ENCODE peak calls at places on chromosomes 16 and 17, in six cellular contexts. W is CD8-positive, alpha-beta T cell; U is thoracic aorta; F is AG04450; Q is hepatocyte; T is fibroblast of lung. D is an unnamed sample.

GRCh38 chr16:720990-721764 is at the start of gene ANTKMT:
- DNase-seq in W (peak; percentile 88), U (no peak), F (no peak), Q (peak; percentile 94), T (peak; percentile 68), D (no peak)

GRCh38 chr16:50154369-50154947 is 1.4 kb downstream of the TENT4B start:
- DNase-seq in W (no peak), U (no peak), F (no peak), Q (peak; percentile 43), T (no peak), D (no peak)

GRCh38 chr17:69485901-69486643 is 71.6 kb downstream of the MAP2K6 start:
- DNase-seq in W (no peak), U (no peak), F (no peak), Q (no peak), T (peak; percentile 39), D (no peak)

GRCh38 chr16:48965391-48965790 is 316.2 kb downstream of the CBLN1 start:
- DNase-seq in W (no peak), U (no peak), F (no peak), Q (no peak), T (peak; percentile 50), D (no peak)

GRCh38 chr17:41483991-41484826 is 3.3 kb upstream of the KRT35 start:
- DNase-seq in W (no peak), U (no peak), F (no peak), Q (no peak), T (no peak), D (no peak)

GRCh38 chr16:56574625-56575024 is 9.8 kb downstream of the MT4 start:
- DNase-seq in W (no peak), U (no peak), F (no peak), Q (no peak), T (no peak), D (no peak)

GRCh38 chr16:75621170-75621477 is 2.0 kb downstream of the ADAT1 start:
- DNase-seq in W (no peak), U (no peak), F (no peak), Q (peak; percentile 58), T (peak; percentile 60), D (no peak)

GRCh38 chr17:82316651-82317393 is 586 bp downstream of the CD7 start:
- DNase-seq in W (no peak), U (no peak), F (no peak), Q (no peak), T (no peak), D (no peak)

GRCh38 chr17:225551-225950 is 44.1 kb upstream of the DOC2B start:
- DNase-seq in W (no peak), U (no peak), F (no peak), Q (no peak), T (no peak), D (peak; percentile 21)

GRCh38 chr17:18016426-18016825 is 22.5 kb downstream of the ATPAF2 start:
- DNase-seq in W (no peak), U (no peak), F (no peak), Q (no peak), T (no peak), D (no peak)

GRCh38 chr16:56518435-56518834 is 1.4 kb downstream of the BBS2 start:
- DNase-seq in W (no peak), U (peak; percentile 16), F (no peak), Q (no peak), T (no peak), D (no peak)

GRCh38 chr16:57875347-57875746 is 73.1 kb upstream of the KIFC3 start:
- DNase-seq in W (no peak), U (no peak), F (no peak), Q (no peak), T (no peak), D (no peak)
- TF ChIP-seq CTCF in W (no peak), U (no peak), F (no peak), Q (no peak), T (no peak), D (no peak)

GRCh38 chr17:79668344-79669250 is 57.7 kb upstream of the RBFOX3 start:
- DNase-seq in W (no peak), U (no peak), F (no peak), Q (no peak), T (no peak), D (no peak)
- H3K27ac ChIP-seq in W (no peak overlapping the region), U (no peak overlapping the region), F (no peak overlapping the region), Q (no peak overlapping the region), T (no peak overlapping the region), D (no peak overlapping the region)

GRCh38 chr17:4364622-4365041 is 1.8 kb downstream of the UBE2G1 start:
- DNase-seq in W (no peak), U (no peak), F (no peak), Q (no peak), T (no peak), D (no peak)
- H3K4me3 ChIP-seq in W (peak overlapping the region; percentile 64), U (peak overlapping the region; percentile 96), F (peak overlapping the region; percentile 74), Q (peak overlapping the region; percentile 92), T (peak overlapping the region; percentile 87), D (peak overlapping the region; percentile 93)

DNA sequence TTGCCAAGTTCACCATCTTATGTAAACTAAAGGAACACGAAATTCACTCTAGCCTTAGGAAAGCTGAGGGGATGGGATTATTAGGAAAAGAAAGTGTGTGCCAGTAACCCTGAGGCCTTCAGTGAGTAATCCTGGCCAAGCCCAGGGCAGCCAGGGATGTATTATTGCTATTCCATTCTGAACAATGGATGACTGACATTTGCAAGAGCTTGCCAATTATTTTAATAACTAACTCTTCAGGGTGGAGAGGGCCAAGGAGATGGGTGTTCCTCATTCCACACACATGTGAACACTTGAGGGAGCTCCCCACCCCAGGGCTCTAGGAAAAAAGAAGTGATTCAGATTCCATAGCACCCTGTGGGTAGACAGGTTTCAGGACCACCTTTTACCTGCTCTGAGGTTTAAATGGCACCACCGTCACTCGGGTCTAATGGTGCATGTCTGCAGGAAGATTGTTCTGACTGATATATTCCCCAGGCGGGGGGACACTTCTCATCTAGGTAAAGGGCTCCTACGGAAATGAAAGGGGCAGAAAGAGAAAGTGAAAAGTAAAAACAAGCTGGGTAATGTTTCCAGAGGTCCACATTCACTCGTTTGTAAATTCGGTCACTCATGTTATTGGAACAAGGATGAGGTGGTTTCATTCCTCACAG is 41.5 kb downstream of the TK2 start:
- DNase-seq in W (no peak), U (no peak), F (no peak), Q (no peak), T (peak; percentile 53), D (no peak)
- TF ChIP-seq CTCF in W (no peak), U (no peak), F (no peak), Q (no peak), T (no peak), D (no peak)

DNA sequence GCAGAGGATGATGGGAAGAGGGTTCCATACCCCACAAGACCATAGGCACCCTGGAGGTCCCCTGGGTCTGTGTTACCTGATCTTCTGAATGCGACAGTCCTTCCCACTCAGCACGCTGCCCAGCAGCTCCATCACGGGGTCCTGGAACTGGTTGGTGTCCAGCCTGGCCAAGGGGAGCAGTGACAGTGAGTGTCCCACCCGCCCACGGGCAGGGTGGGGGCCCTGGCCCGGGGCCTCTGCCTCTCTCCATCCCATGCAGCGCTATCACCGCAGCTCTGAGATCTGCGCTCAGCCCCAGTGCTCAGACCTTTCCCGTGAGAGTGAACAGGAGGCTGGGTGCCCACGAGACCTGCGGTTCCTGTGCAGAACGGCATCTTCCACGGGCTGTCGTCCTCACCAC is 15.6 kb downstream of the NLRC3 start:
- DNase-seq in W (no peak), U (no peak), F (no peak), Q (no peak), T (no peak), D (no peak)
- H3K27ac ChIP-seq in W (no peak overlapping the region), U (no peak overlapping the region), F (no peak overlapping the region), Q (no peak overlapping the region), T (no peak overlapping the region), D (no peak overlapping the region)

GRCh38 chr16:85796599-85796998 is 2.7 kb downstream of the EMC8 start:
- DNase-seq in W (no peak), U (no peak), F (no peak), Q (no peak), T (no peak), D (no peak)

GRCh38 chr16:85798901-85799496 is 345 bp downstream of the EMC8 start:
- DNase-seq in W (no peak), U (no peak), F (no peak), Q (peak; percentile 50), T (peak; percentile 17), D (no peak)

GRCh38 chr16:85800321-85800669 is 800 bp downstream of the COX4I1 start:
- DNase-seq in W (no peak), U (no peak), F (no peak), Q (peak; percentile 68), T (no peak), D (no peak)

GRCh38 chr16:85799497-85800320 is at the start of the genes COX4I1 and EMC8:
- DNase-seq in W (peak; percentile 94), U (peak; percentile 60), F (peak; percentile 75), Q (peak; percentile 96), T (peak; percentile 94), D (peak; percentile 96)

DNA sequence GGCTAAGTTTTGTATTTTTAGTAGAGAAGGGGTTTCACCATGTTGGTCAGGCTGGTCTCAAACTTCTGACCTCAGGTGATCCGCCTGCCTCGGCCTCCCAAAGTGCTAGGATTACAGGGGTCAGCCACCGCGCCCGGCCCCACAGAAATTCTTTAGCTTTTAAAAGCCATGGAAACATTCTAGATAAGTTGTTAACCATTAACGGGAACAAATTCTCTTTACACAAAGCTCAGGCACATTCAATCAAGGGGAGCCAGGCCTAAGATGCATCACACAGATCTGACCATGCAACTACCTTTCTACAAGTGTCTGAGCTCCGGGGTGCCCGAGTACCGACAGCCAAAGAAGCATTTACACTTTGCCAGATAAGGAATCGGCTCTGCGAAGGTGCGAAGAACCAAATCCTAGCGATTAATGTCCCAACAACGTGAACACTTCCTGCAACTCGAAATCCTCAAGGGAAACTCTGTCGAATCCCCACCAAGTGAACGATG is 1.0 kb downstream of the EMC8 start:
- DNase-seq in W (no peak), U (no peak), F (no peak), Q (peak; percentile 39), T (no peak), D (no peak)
- H3K4me3 ChIP-seq in W (peak overlapping the region; percentile 87), U (peak overlapping the region; percentile 96), F (peak overlapping the region; percentile 96), Q (peak overlapping the region; percentile 74), T (peak overlapping the region; percentile 73), D (peak overlapping the region; percentile 99)

GRCh38 chr16:5415123-5415522 is 317.5 kb upstream of the EEF2KMT start:
- DNase-seq in W (no peak), U (no peak), F (no peak), Q (no peak), T (no peak), D (no peak)
- TF ChIP-seq CTCF in W (no peak), U (no peak), F (no peak), Q (no peak), T (no peak), D (no peak)

GRCh38 chr17:30344283-30345088 is 10.6 kb upstream of the TMIGD1 start:
- DNase-seq in W (no peak), U (no peak), F (no peak), Q (peak; percentile 79), T (peak; percentile 75), D (no peak)
- H3K27ac ChIP-seq in W (no peak overlapping the region), U (peak overlapping the region; percentile 12), F (no peak overlapping the region), Q (peak overlapping the region; percentile 87), T (no peak overlapping the region), D (peak overlapping the region; percentile 38)